ENCODE peak calls at places on chromosomes 11 and 22, in nine cellular contexts. O is left ventricle myocardium inferior; Q is GM23338; L is AG09309; V is mesothelial cell of epicardium; A is epithelial cell of esophagus; J is PC-9; H is CD8-positive, alpha-beta T cell; P is mammary epithelial cell. M is an unnamed sample.
A peak's percentile ranks its signal among the peaks of the same experiment; 100 is the strongest.

GRCh38 chr11:66315498-66315885 is 1.4 kb downstream of the CD248 start:
- DNase-seq in O (no peak), Q (no peak), L (no peak), V (no peak), A (no peak), J (no peak), H (no peak), P (no peak), M (no peak)

GRCh38 chr11:35377262-35377661 is 42.1 kb downstream of the SLC1A2 start:
- DNase-seq in O (no peak), Q (no peak), L (no peak), V (no peak), A (no peak), J (no peak), H (no peak), P (no peak), M (no peak)

GRCh38 chr11:95916049-95916448 is 7.9 kb downstream of the MTMR2 start:
- DNase-seq in O (no peak), Q (no peak), L (no peak), V (no peak), A (no peak), J (no peak), H (no peak), P (no peak), M (no peak)

GRCh38 chr11:86063536-86063935 is 5.3 kb downstream of the PICALM start:
- DNase-seq in O (no peak), Q (no peak), L (no peak), V (no peak), A (peak; percentile 55), J (no peak), H (no peak), P (peak; percentile 69), M (no peak)

GRCh38 chr22:36439481-36440271 is 41.8 kb downstream of the TXN2 start:
- DNase-seq in O (peak; percentile 67), Q (no peak), L (peak; percentile 68), V (no peak), A (peak; percentile 79), J (peak; percentile 58), H (no peak), P (peak; percentile 83), M (no peak)

GRCh38 chr11:132177106-132177505 is 806.7 kb downstream of the NTM start:
- DNase-seq in O (no peak), Q (peak; percentile 80), L (peak; percentile 13), V (no peak), A (peak; percentile 71), J (no peak), H (no peak), P (peak; percentile 46), M (no peak)

GRCh38 chr11:27699242-27699925 is 871 bp downstream of the BDNF start:
- DNase-seq in O (no peak), Q (peak; percentile 72), L (no peak), V (peak; percentile 47), A (peak; percentile 39), J (peak; percentile 10), H (no peak), P (no peak), M (no peak)

GRCh38 chr11:61162092-61162935 is 1.1 kb upstream of the VPS37C start:
- DNase-seq in O (no peak), Q (peak; percentile 57), L (no peak), V (no peak), A (peak; percentile 80), J (no peak), H (no peak), P (peak; percentile 63), M (no peak)

GRCh38 chr11:57323503-57324153 is 1.1 kb downstream of the TNKS1BP1 start:
- DNase-seq in O (no peak), Q (no peak), L (no peak), V (no peak), A (peak; percentile 40), J (no peak), H (no peak), P (no peak), M (no peak)

GRCh38 chr11:34243620-34244493 is 114.0 kb downstream of the ABTB2 start:
- DNase-seq in O (no peak), Q (no peak), L (no peak), V (no peak), A (peak; percentile 93), J (peak; percentile 90), H (no peak), P (peak; percentile 92), M (no peak)

GRCh38 chr11:61551630-61552029 is 29.2 kb downstream of the SYT7 start:
- DNase-seq in O (peak; percentile 83), Q (no peak), L (peak; percentile 4), V (no peak), A (peak; percentile 11), J (peak; percentile 58), H (no peak), P (no peak), M (no peak)

GRCh38 chr11:33976351-33977199 is 75.0 kb upstream of the CAPRIN1 start:
- DNase-seq in O (no peak), Q (no peak), L (peak; percentile 81), V (no peak), A (no peak), J (no peak), H (no peak), P (no peak), M (no peak)

GRCh38 chr11:46159694-46160093 is 38.4 kb upstream of the PHF21A start:
- DNase-seq in O (no peak), Q (no peak), L (no peak), V (no peak), A (peak; percentile 93), J (peak; percentile 84), H (no peak), P (peak; percentile 83), M (no peak)

GRCh38 chr11:46161201-46161600 is 39.9 kb upstream of the PHF21A start:
- DNase-seq in O (no peak), Q (no peak), L (no peak), V (no peak), A (no peak), J (no peak), H (no peak), P (no peak), M (no peak)

GRCh38 chr11:46160100-46160499 is 38.8 kb upstream of the PHF21A start:
- DNase-seq in O (no peak), Q (peak; percentile 51), L (no peak), V (no peak), A (peak; percentile 61), J (peak; percentile 83), H (no peak), P (no peak), M (no peak)

GRCh38 chr11:46162700-46163099 is 41.4 kb upstream of the PHF21A start:
- DNase-seq in O (no peak), Q (no peak), L (no peak), V (no peak), A (no peak), J (no peak), H (no peak), P (no peak), M (no peak)
- TF ChIP-seq CTCF in O (no peak), Q (no peak), L (no peak), V (no peak), A (no peak), J (no peak), H (no peak), P (no peak), M (no peak)

GRCh38 chr11:8025123-8025522 is 38.0 kb downstream of the EIF3F start:
- DNase-seq in O (no peak), Q (no peak), L (no peak), V (no peak), A (no peak), J (no peak), H (no peak), P (no peak), M (no peak)

GRCh38 chr11:8023831-8024555 is 36.9 kb downstream of the EIF3F start:
- DNase-seq in O (no peak), Q (no peak), L (no peak), V (no peak), A (peak; percentile 73), J (no peak), H (no peak), P (peak; percentile 21), M (no peak)

GRCh38 chr11:8028766-8029165 is 41.6 kb downstream of the EIF3F start:
- DNase-seq in O (no peak), Q (no peak), L (no peak), V (no peak), A (no peak), J (no peak), H (no peak), P (no peak), M (no peak)

GRCh38 chr11:8025816-8026215 is 38.7 kb downstream of the EIF3F start:
- DNase-seq in O (no peak), Q (no peak), L (peak; percentile 48), V (no peak), A (peak; percentile 36), J (no peak), H (no peak), P (peak; percentile 50), M (no peak)

DNA sequence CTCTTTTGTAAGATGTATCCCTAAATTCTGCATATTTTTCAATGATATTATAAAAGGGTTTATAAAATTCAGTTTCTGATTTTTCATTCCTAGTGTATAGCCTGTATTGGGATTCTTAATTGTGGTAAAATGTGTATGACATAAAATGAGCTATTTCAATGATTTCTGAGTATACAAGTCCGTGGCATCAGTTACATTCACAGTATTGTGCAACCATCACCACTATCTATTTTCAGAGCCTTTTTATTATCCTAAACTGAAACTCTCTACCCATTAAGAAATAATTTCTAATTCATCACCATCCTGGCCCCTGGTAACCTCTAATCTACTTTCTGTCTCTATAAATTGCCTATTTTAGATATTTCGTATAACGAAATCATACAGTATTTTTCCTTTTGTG is 39.8 kb downstream of the EIF3F start:
- DNase-seq in O (no peak), Q (no peak), L (no peak), V (no peak), A (no peak), J (no peak), H (no peak), P (no peak), M (no peak)
- TF ChIP-seq CTCF in O (no peak), Q (no peak), L (no peak), V (no peak), A (no peak), J (no peak), H (no peak), P (no peak), M (no peak)

DNA sequence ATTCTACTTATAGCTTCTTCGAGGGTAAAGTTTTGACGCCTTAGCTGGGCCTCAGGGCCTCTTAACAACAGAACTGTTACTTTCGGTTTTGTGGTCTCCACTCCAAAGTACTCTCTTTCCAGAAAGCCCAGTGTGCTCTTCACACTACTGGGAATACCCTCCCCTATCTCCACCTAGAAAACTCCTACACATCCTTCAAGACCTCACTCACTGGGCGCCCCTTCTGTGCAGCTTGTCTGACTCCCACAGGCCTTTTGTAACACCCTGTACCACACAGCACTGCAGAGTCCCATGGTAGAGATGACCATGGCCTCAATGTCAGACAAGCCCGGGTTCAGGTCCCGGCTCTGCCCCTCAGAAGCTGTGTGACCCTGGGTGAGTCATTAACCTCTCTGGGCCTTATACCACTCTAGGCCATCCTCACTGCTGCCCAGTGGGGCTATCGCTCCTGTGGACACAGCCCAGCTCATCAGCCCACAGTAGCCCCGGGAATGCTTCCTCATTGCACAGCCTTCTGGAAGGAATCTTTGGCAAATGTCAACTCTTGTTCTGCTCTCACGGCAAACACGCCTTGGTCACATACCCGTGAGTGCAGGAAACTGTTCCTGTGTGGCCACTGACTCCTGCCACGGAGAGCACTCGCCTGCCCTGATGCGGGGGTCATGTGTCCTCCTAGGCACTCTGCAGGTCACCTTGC is 51.4 kb downstream of the SHISAL1 start:
- DNase-seq in O (no peak), Q (no peak), L (no peak), V (peak; percentile 24), A (no peak), J (no peak), H (no peak), P (no peak), M (peak; percentile 5)
- TF ChIP-seq CTCF in O (no peak), Q (no peak), L (no peak), V (no peak), A (no peak), J (no peak), H (no peak), P (no peak), M (no peak)

GRCh38 chr11:100980156-100980555 is 149.5 kb downstream of the PGR start:
- DNase-seq in O (no peak), Q (peak; percentile 60), L (no peak), V (no peak), A (peak; percentile 43), J (no peak), H (no peak), P (no peak), M (no peak)
- TF ChIP-seq CTCF in O (peak; percentile 61), Q (peak; percentile 67), L (no peak), V (no peak), A (peak; percentile 40), J (peak; percentile 57), H (no peak), P (peak; percentile 15), M (no peak)